ENCODE peak calls at places on chromosomes 3 and 15, in five cellular contexts. One of them, this sample, is unnamed.
A peak's percentile ranks its signal among the peaks of the same experiment; 100 is the strongest.

GRCh38 chr3:125003369-125003853 is 52.4 kb downstream of the HEG1 start:
- DNase-seq in SK-N-SH: no peak
- DNase-seq in HCT116: no peak
- DNase-seq in GM12878: no peak
- DNase-seq in HepG2: peak; percentile 98
- DNase-seq in this sample: no peak

GRCh38 chr3:48268936-48269551 is 28.1 kb downstream of the ZNF589 start:
- DNase-seq in SK-N-SH: no peak
- DNase-seq in HCT116: no peak
- DNase-seq in GM12878: no peak
- DNase-seq in HepG2: no peak
- DNase-seq in this sample: no peak

GRCh38 chr15:86645861-86646393 is 566.3 kb downstream of the AGBL1 start:
- DNase-seq in SK-N-SH: no peak
- DNase-seq in HCT116: no peak
- DNase-seq in GM12878: no peak
- DNase-seq in HepG2: no peak
- DNase-seq in this sample: no peak

GRCh38 chr3:186502138-186502941 is 41.8 kb downstream of the CRYGS start:
- DNase-seq in SK-N-SH: no peak
- DNase-seq in HCT116: no peak
- DNase-seq in GM12878: no peak
- DNase-seq in HepG2: no peak
- DNase-seq in this sample: peak; percentile 41

GRCh38 chr15:63506537-63507035 is 2.2 kb downstream of the USP3 start:
- DNase-seq in SK-N-SH: no peak
- DNase-seq in HCT116: no peak
- DNase-seq in GM12878: no peak
- DNase-seq in HepG2: peak; percentile 58
- DNase-seq in this sample: no peak

GRCh38 chr15:68820205-68820588 is 498 bp downstream of the ANP32A start:
- DNase-seq in SK-N-SH: no peak
- DNase-seq in HCT116: no peak
- DNase-seq in GM12878: no peak
- DNase-seq in HepG2: peak; percentile 21
- DNase-seq in this sample: no peak

GRCh38 chr3:16840111-16840444 is 44.7 kb upstream of the PLCL2 start:
- DNase-seq in SK-N-SH: no peak
- DNase-seq in HCT116: no peak
- DNase-seq in GM12878: no peak
- DNase-seq in HepG2: no peak
- DNase-seq in this sample: no peak

GRCh38 chr3:119293761-119294401 is at the start of gene ARHGAP31:
- DNase-seq in SK-N-SH: peak; percentile 83
- DNase-seq in HCT116: no peak
- DNase-seq in GM12878: peak; percentile 62
- DNase-seq in HepG2: peak; percentile 4
- DNase-seq in this sample: peak; percentile 31

GRCh38 chr3:194817592-194818325 is 132.1 kb downstream of the FAM43A start:
- DNase-seq in SK-N-SH: no peak
- DNase-seq in HCT116: no peak
- DNase-seq in GM12878: no peak
- DNase-seq in HepG2: no peak
- DNase-seq in this sample: no peak

GRCh38 chr3:159764211-159765024 is 224.2 kb upstream of the IL12A start:
- DNase-seq in SK-N-SH: peak; percentile 83
- DNase-seq in HCT116: no peak
- DNase-seq in GM12878: no peak
- DNase-seq in HepG2: no peak
- DNase-seq in this sample: peak; percentile 85

DNA sequence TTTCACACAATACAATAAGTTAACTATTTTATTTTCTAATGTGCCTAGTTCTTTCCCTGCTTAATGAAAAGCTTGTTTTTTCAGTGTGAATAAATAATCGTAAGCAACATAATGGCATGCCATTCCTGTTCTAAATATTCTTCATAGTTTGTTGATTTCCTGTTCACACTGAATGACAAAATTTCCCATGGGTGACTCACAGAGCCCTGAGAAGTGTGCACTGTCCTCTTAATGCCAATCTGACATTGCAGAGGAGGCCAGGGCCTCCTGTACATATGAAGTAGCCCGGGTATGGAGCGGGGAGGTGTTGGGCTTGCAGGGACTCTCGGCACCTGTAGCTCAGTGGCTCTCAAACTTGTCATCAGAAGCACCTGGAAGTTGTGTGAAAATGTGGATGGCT is 24.3 kb downstream of the CCR3 start:
- DNase-seq in SK-N-SH: no peak
- DNase-seq in HCT116: no peak
- DNase-seq in GM12878: no peak
- DNase-seq in HepG2: no peak
- DNase-seq in this sample: no peak
- TF ChIP-seq JUND in SK-N-SH: no peak
- TF ChIP-seq JUND in HCT116: no peak
- TF ChIP-seq JUND in GM12878: no peak
- TF ChIP-seq JUND in HepG2: no peak
- TF ChIP-seq JUND in this sample: no peak

GRCh38 chr3:23494967-23495366 is 291.8 kb downstream of the UBE2E2 start:
- DNase-seq in SK-N-SH: no peak
- DNase-seq in HCT116: no peak
- DNase-seq in GM12878: no peak
- DNase-seq in HepG2: no peak
- DNase-seq in this sample: no peak

GRCh38 chr3:23493846-23494245 is 290.7 kb downstream of the UBE2E2 start:
- DNase-seq in SK-N-SH: no peak
- DNase-seq in HCT116: no peak
- DNase-seq in GM12878: no peak
- DNase-seq in HepG2: no peak
- DNase-seq in this sample: no peak

GRCh38 chr3:23496165-23496564 is 293.0 kb downstream of the UBE2E2 start:
- DNase-seq in SK-N-SH: no peak
- DNase-seq in HCT116: no peak
- DNase-seq in GM12878: peak; percentile 19
- DNase-seq in HepG2: no peak
- DNase-seq in this sample: no peak

GRCh38 chr3:23497156-23497555 is 294.0 kb downstream of the UBE2E2 start:
- DNase-seq in SK-N-SH: no peak
- DNase-seq in HCT116: no peak
- DNase-seq in GM12878: no peak
- DNase-seq in HepG2: no peak
- DNase-seq in this sample: no peak

GRCh38 chr3:23495507-23495906 is 292.4 kb downstream of the UBE2E2 start:
- DNase-seq in SK-N-SH: peak; percentile 40
- DNase-seq in HCT116: no peak
- DNase-seq in GM12878: no peak
- DNase-seq in HepG2: no peak
- DNase-seq in this sample: no peak
- TF ChIP-seq JUND in SK-N-SH: no peak
- TF ChIP-seq JUND in HCT116: no peak
- TF ChIP-seq JUND in GM12878: no peak
- TF ChIP-seq JUND in HepG2: no peak
- TF ChIP-seq JUND in this sample: no peak

GRCh38 chr3:50264389-50264963 is 4.5 kb upstream of the SEMA3B start:
- DNase-seq in SK-N-SH: peak; percentile 83
- DNase-seq in HCT116: peak; percentile 76
- DNase-seq in GM12878: no peak
- DNase-seq in HepG2: peak; percentile 98
- DNase-seq in this sample: peak; percentile 90
- TF ChIP-seq JUND in SK-N-SH: no peak
- TF ChIP-seq JUND in HCT116: no peak
- TF ChIP-seq JUND in GM12878: no peak
- TF ChIP-seq JUND in HepG2: peak; percentile 83
- TF ChIP-seq JUND in this sample: no peak

GRCh38 chr15:89057506-89058133 is 30.6 kb upstream of the ABHD2 start:
- DNase-seq in SK-N-SH: peak; percentile 88
- DNase-seq in HCT116: peak; percentile 45
- DNase-seq in GM12878: peak; percentile 15
- DNase-seq in HepG2: peak; percentile 62
- DNase-seq in this sample: peak; percentile 60
- TF ChIP-seq JUND in SK-N-SH: no peak
- TF ChIP-seq JUND in HCT116: no peak
- TF ChIP-seq JUND in GM12878: no peak
- TF ChIP-seq JUND in HepG2: no peak
- TF ChIP-seq JUND in this sample: no peak

DNA sequence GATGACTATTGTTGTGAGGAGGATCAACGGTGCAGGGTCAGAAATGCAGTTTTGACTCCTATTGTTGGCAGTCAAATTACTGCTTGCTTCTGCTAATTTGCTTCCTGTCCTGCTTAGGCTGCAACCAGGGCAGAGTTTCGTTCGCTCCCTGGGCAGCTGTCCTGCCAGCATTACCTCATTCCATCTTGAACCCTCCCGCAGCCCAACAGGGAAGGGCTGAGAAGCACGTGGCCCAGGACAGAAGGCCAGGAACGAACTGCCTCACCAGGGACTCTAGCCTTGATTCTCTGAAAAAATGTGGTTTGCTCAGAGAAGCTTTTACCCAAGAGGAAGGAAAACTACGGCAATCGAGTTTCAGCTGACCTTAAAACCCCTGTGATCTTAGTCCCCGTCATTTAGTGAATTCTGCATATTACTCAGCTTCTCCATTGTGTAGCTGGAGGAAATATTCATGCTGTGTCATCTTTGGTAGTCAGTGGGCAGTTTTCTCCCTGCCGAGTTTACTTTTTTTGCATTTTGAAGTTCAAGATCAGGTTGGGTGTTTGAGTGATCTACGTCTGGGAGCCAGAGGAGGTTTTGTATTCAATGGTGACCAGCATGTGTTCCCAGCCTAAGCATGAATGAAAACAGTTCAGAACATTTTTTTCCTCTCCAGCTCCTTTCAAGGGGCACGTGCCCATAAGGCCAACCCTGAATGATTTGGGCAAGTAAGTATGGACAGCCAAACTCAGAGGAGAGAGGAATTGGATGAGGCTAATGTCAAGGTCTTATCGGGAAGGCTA is 23.0 kb downstream of the TLNRD1 start:
- DNase-seq in SK-N-SH: no peak
- DNase-seq in HCT116: no peak
- DNase-seq in GM12878: peak; percentile 97
- DNase-seq in HepG2: no peak
- DNase-seq in this sample: no peak
- TF ChIP-seq JUND in SK-N-SH: no peak
- TF ChIP-seq JUND in HCT116: no peak
- TF ChIP-seq JUND in GM12878: peak; percentile 95
- TF ChIP-seq JUND in HepG2: no peak
- TF ChIP-seq JUND in this sample: no peak

This sample was measured in T47D.